ENCODE peak calls at places on chromosomes 7 and 10, in seven cellular contexts. N is astrocyte, R is D721Med, J is RWPE1, L is tibial nerve, I is breast epithelium, V is WTC11. H is an unnamed sample.

GRCh38 chr10:84138478-84139125 is 707 bp upstream of the GHITM start:
- DNase-seq in N (no peak), R (no peak), J (no peak), L (no peak), I (no peak), V (no peak), H (no peak)

GRCh38 chr10:16867990-16868389 is 50.8 kb upstream of the RSU1 start:
- DNase-seq in N (peak), R (no peak), J (no peak), L (no peak), I (no peak), V (no peak), H (no peak)

GRCh38 chr7:137898839-137899681 is 52.3 kb upstream of the DGKI start:
- DNase-seq in N (no peak), R (no peak), J (peak), L (peak), I (peak), V (peak), H (peak)

GRCh38 chr10:104117839-104118323 is 4.1 kb upstream of the SFR1 start:
- DNase-seq in N (peak), R (no peak), J (peak), L (no peak), I (no peak), V (no peak), H (no peak)

GRCh38 chr10:102461187-102462054 is 10.1 kb upstream of the C10orf95 start:
- DNase-seq in N (peak), R (peak), J (peak), L (peak), I (peak), V (peak), H (peak)

GRCh38 chr7:108570146-108570755 is 577 bp downstream of the DNAJB9 start:
- DNase-seq in N (peak), R (no peak), J (peak), L (no peak), I (peak), V (peak), H (no peak)

GRCh38 chr7:33339074-33339805 is 209.9 kb downstream of the BBS9 start:
- DNase-seq in N (no peak), R (no peak), J (no peak), L (no peak), I (no peak), V (no peak), H (no peak)

GRCh38 chr7:138982204-138982623 is 1.0 kb upstream of the KIAA1549 start:
- DNase-seq in N (no peak), R (no peak), J (no peak), L (no peak), I (no peak), V (no peak), H (no peak)

GRCh38 chr10:126133906-126134703 is 237.7 kb downstream of the FANK1 start:
- DNase-seq in N (peak), R (no peak), J (no peak), L (no peak), I (no peak), V (no peak), H (no peak)

GRCh38 chr7:81211617-81212016 is 292.8 kb upstream of the SEMA3C start:
- DNase-seq in N (peak), R (no peak), J (no peak), L (no peak), I (no peak), V (no peak), H (no peak)

DNA sequence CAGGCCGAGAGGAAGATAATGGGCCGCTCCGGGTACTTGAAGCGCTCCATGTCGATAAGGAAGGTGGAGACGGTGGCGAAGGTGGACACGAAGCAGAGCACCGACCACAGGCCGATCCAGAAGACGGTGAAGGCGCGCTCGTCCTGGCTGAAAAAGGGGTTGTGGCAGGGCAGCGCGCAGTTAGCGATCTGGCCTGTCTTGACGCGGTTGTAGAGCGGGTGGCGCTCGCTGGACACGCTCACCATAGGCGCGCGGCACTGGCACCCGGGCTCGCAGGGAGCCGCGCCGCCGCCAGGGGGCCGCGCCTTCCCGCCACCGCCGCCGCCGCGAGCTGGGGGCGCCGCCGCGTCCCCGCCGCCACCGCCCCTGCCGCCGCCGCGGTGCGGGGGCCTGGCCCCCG is 1.6 kb downstream of the FZD8 start:
- DNase-seq in N (peak), R (no peak), J (peak), L (peak), I (peak), V (peak), H (no peak)
- TF ChIP-seq CTCF in N (no peak), R (peak), J (peak), L (peak), I (no peak), V (peak), H (peak)

DNA sequence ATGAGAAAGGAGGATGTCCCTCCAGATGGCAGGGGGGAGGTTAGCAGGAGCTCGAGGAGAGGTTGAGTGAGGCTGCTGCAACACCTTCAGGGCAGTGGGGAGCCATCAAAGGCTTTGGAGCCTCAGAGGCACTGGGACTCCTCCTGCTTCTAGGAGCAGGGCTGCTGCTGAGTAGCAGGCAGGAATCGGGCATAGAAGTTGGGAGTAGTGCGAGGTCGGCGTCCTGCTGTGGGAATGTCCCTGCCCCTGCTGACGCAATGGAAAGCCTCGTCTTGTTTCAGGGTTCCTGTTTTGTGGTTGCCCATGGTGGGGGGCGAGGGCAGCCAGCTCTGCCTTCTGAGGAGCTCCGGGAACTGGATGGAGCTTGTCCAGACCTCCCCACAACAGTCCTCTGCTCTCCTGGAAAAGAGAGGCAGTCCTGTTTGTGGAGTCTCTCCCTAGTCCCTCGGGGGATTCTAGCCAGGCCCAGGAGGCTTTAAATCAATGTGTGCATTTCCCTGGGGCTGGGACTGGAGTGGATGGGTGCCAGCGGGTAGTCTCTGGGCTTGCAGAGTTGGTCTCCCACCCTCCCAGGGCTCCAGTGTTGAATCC is 98.8 kb upstream of the PPIF start:
- DNase-seq in N (peak), R (no peak), J (no peak), L (peak), I (no peak), V (no peak), H (no peak)
- TF ChIP-seq CTCF in N (no peak), R (no peak), J (no peak), L (no peak), I (no peak), V (no peak), H (no peak)

DNA sequence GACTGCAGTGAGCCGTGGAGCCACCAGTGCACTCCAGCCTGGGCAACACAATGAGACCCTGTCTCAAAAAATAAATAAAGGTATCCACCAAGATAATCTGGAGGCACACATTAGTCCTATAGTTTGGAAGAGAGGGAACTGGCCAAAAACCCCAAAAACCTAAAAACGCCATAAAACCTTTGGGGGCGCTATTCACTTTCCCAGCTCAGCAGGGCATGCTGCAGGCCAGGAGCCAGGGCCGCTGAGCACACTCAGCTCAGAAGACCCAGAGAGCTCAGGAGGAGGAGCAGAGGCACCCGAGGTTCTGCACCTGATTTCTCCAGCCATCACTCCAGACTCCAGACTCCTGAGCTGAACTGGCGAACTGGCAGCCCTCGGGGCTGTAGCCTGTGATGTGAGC is 167.2 kb upstream of the IMMP2L start:
- DNase-seq in N (no peak), R (no peak), J (no peak), L (no peak), I (no peak), V (peak), H (no peak)
- TF ChIP-seq CTCF in N (no peak), R (no peak), J (no peak), L (no peak), I (no peak), V (no peak), H (no peak)

GRCh38 chr10:38093816-38094157 is 350 bp upstream of the ZNF37A start:
- DNase-seq in N (peak), R (no peak), J (no peak), L (no peak), I (no peak), V (no peak), H (no peak)

GRCh38 chr10:38094923-38095574 is 912 bp downstream of the ZNF37A start:
- DNase-seq in N (no peak), R (no peak), J (peak), L (no peak), I (no peak), V (no peak), H (no peak)

GRCh38 chr10:38094158-38094922 is at the start of gene ZNF37A:
- DNase-seq in N (peak), R (peak), J (peak), L (peak), I (peak), V (peak), H (peak)
- TF ChIP-seq CTCF in N (no peak), R (no peak), J (no peak), L (no peak), I (no peak), V (no peak), H (no peak)